ENCODE peak calls at places on chromosomes 5 and 9, in ten cellular contexts. One of them, this sample, is unnamed.

GRCh38 chr9:93266521-93267001 is 82.6 kb downstream of the WNK2 start:
- DNase-seq in heart left ventricle: no peak
- DNase-seq in GM12865: no peak
- DNase-seq in AG04450: no peak
- DNase-seq in sigmoid colon: peak
- DNase-seq in HCT116: no peak
- DNase-seq in OCI-LY7: peak
- DNase-seq in BE2C: no peak
- DNase-seq in choroid plexus epithelial cell: no peak
- DNase-seq in fibroblast of lung: no peak
- DNase-seq in this sample: no peak

GRCh38 chr9:136840140-136840876 is 2.0 kb upstream of the AJM1 start:
- DNase-seq in HCT116: no peak
- DNase-seq in heart left ventricle: no peak
- DNase-seq in OCI-LY7: no peak
- DNase-seq in sigmoid colon: no peak
- DNase-seq in choroid plexus epithelial cell: no peak
- DNase-seq in AG04450: no peak
- DNase-seq in BE2C: peak
- DNase-seq in fibroblast of lung: no peak
- DNase-seq in GM12865: no peak
- DNase-seq in this sample: no peak

GRCh38 chr5:157172408-157172807 is 6.3 kb upstream of the GARIN3 start:
- DNase-seq in GM12865: peak
- DNase-seq in heart left ventricle: no peak
- DNase-seq in BE2C: no peak
- DNase-seq in HCT116: no peak
- DNase-seq in OCI-LY7: peak
- DNase-seq in choroid plexus epithelial cell: no peak
- DNase-seq in sigmoid colon: no peak
- DNase-seq in fibroblast of lung: no peak
- DNase-seq in AG04450: no peak
- DNase-seq in this sample: no peak

GRCh38 chr5:154312571-154312970 is 122.0 kb downstream of the GALNT10 start:
- DNase-seq in AG04450: no peak
- DNase-seq in BE2C: no peak
- DNase-seq in sigmoid colon: no peak
- DNase-seq in HCT116: no peak
- DNase-seq in heart left ventricle: no peak
- DNase-seq in GM12865: no peak
- DNase-seq in choroid plexus epithelial cell: peak
- DNase-seq in fibroblast of lung: peak
- DNase-seq in OCI-LY7: no peak
- DNase-seq in this sample: peak

GRCh38 chr9:86721843-86722705 is 225.2 kb downstream of the GAS1 start:
- DNase-seq in GM12865: no peak
- DNase-seq in OCI-LY7: no peak
- DNase-seq in heart left ventricle: peak
- DNase-seq in AG04450: peak
- DNase-seq in fibroblast of lung: peak
- DNase-seq in sigmoid colon: peak
- DNase-seq in HCT116: no peak
- DNase-seq in choroid plexus epithelial cell: peak
- DNase-seq in BE2C: no peak
- DNase-seq in this sample: peak

GRCh38 chr9:27356446-27356845 is 59.5 kb upstream of the EQTN start:
- DNase-seq in HCT116: no peak
- DNase-seq in fibroblast of lung: no peak
- DNase-seq in choroid plexus epithelial cell: no peak
- DNase-seq in AG04450: no peak
- DNase-seq in BE2C: no peak
- DNase-seq in sigmoid colon: no peak
- DNase-seq in OCI-LY7: no peak
- DNase-seq in GM12865: no peak
- DNase-seq in heart left ventricle: no peak
- DNase-seq in this sample: no peak

GRCh38 chr5:19098434-19098833 is 889.6 kb downstream of the CDH18 start:
- DNase-seq in HCT116: no peak
- DNase-seq in AG04450: no peak
- DNase-seq in BE2C: no peak
- DNase-seq in sigmoid colon: no peak
- DNase-seq in OCI-LY7: no peak
- DNase-seq in GM12865: no peak
- DNase-seq in choroid plexus epithelial cell: no peak
- DNase-seq in fibroblast of lung: no peak
- DNase-seq in heart left ventricle: no peak
- DNase-seq in this sample: no peak

GRCh38 chr9:101561740-101562139 is 28.1 kb downstream of the RNF20 start:
- DNase-seq in AG04450: no peak
- DNase-seq in HCT116: no peak
- DNase-seq in OCI-LY7: no peak
- DNase-seq in sigmoid colon: no peak
- DNase-seq in GM12865: no peak
- DNase-seq in choroid plexus epithelial cell: no peak
- DNase-seq in fibroblast of lung: no peak
- DNase-seq in BE2C: no peak
- DNase-seq in heart left ventricle: no peak
- DNase-seq in this sample: no peak

DNA sequence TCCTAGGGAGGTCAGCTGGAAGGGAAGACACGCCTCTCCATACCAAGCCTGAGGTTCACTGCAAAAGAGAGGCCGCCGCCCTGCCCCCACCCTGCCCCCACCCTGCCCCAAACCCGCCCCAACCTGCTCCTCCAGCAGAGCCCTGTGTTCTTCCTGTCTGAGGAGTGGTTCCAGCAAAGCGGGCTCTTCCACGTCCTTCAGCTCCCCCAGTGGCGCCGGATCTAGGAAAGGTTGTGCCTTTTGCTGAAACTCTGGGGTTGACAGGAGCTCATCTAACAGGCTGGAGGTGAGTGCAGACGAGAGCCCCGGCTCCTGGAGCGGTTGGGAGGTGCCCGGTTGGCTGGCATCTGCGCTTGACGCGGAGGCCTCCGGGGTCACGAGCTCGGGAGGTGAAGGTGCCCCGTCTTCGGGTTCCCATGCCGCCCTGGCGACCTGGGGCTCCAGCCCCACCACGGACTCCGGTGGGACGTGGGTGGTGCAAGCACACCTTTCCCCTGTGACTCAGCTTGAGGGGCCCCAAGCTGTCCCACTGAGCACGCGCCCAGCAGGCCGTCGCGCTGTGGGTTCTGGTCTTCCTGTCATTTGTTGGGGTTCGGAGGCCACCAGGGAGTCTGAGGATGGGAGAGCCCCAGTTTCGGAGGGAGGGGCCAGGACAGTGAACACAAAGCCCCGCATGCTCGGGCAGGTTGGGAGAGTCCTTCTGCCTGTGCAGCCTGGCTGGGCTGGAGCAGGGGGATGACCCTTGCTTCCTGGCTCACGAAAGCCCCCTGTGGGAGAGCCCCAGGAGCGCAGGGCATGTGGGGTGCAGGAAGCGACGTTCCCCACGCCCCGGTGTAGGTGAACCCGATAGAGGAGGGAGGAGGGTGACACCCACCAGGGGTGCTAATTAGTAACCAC is 1467.1 kb downstream of the FOXD4L5 start:
- DNase-seq in sigmoid colon: peak
- DNase-seq in choroid plexus epithelial cell: peak
- DNase-seq in HCT116: no peak
- DNase-seq in fibroblast of lung: peak
- DNase-seq in OCI-LY7: peak
- DNase-seq in heart left ventricle: peak
- DNase-seq in AG04450: no peak
- DNase-seq in BE2C: peak
- DNase-seq in GM12865: peak
- DNase-seq in this sample: no peak
- H3K4me3 ChIP-seq in sigmoid colon: no peak
- H3K4me3 ChIP-seq in choroid plexus epithelial cell: peak
- H3K4me3 ChIP-seq in HCT116: no peak
- H3K4me3 ChIP-seq in fibroblast of lung: no peak
- H3K4me3 ChIP-seq in OCI-LY7: peak
- H3K4me3 ChIP-seq in heart left ventricle: peak
- H3K4me3 ChIP-seq in AG04450: peak
- H3K4me3 ChIP-seq in BE2C: peak
- H3K4me3 ChIP-seq in GM12865: peak
- H3K4me3 ChIP-seq in this sample: peak

GRCh38 chr5:102540251-102540812 is 41.5 kb upstream of the SLCO6A1 start:
- DNase-seq in heart left ventricle: no peak
- DNase-seq in choroid plexus epithelial cell: no peak
- DNase-seq in AG04450: no peak
- DNase-seq in HCT116: no peak
- DNase-seq in GM12865: no peak
- DNase-seq in OCI-LY7: no peak
- DNase-seq in BE2C: no peak
- DNase-seq in fibroblast of lung: peak
- DNase-seq in sigmoid colon: no peak
- DNase-seq in this sample: no peak

GRCh38 chr5:102532126-102532525 is 33.3 kb upstream of the SLCO6A1 start:
- DNase-seq in OCI-LY7: no peak
- DNase-seq in GM12865: no peak
- DNase-seq in choroid plexus epithelial cell: peak
- DNase-seq in fibroblast of lung: peak
- DNase-seq in sigmoid colon: no peak
- DNase-seq in heart left ventricle: peak
- DNase-seq in AG04450: no peak
- DNase-seq in HCT116: no peak
- DNase-seq in BE2C: no peak
- DNase-seq in this sample: peak

GRCh38 chr5:102537011-102537410 is 38.2 kb upstream of the SLCO6A1 start:
- DNase-seq in choroid plexus epithelial cell: no peak
- DNase-seq in BE2C: no peak
- DNase-seq in AG04450: no peak
- DNase-seq in GM12865: no peak
- DNase-seq in sigmoid colon: no peak
- DNase-seq in heart left ventricle: no peak
- DNase-seq in fibroblast of lung: no peak
- DNase-seq in OCI-LY7: no peak
- DNase-seq in HCT116: no peak
- DNase-seq in this sample: no peak

GRCh38 chr5:102539598-102539997 is 40.8 kb upstream of the SLCO6A1 start:
- DNase-seq in sigmoid colon: no peak
- DNase-seq in BE2C: peak
- DNase-seq in heart left ventricle: no peak
- DNase-seq in choroid plexus epithelial cell: peak
- DNase-seq in HCT116: no peak
- DNase-seq in GM12865: no peak
- DNase-seq in OCI-LY7: no peak
- DNase-seq in fibroblast of lung: peak
- DNase-seq in AG04450: no peak
- DNase-seq in this sample: no peak

DNA sequence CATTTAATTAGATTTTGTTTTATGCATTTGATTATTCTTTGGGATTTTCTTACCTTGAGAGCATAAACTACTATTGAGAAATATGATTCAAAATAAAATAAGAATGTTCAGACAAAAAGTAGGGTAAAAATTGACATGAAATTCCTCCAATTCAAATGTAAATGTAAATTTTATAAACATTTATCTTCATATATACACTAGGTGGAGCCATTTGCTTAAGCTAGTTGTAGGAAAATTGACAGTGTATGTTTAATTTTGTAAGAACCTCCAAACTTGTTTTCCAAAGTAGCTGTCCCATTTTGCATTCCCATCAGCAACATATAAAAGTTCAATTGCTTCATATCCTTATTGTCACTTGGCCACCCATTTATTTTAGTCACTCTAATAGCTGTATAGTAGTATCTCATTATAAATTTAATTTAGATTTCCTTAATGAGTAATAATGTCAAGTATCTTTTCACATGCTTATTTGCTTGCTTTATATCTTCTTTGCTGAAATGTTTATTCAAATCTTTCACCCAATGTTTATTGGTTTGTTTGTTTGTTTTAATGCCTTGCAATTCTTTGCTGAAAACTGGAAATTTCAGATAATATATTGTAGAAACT is 37.6 kb upstream of the SLCO6A1 start:
- DNase-seq in sigmoid colon: no peak
- DNase-seq in GM12865: no peak
- DNase-seq in fibroblast of lung: no peak
- DNase-seq in OCI-LY7: no peak
- DNase-seq in BE2C: no peak
- DNase-seq in HCT116: peak
- DNase-seq in AG04450: no peak
- DNase-seq in heart left ventricle: no peak
- DNase-seq in choroid plexus epithelial cell: peak
- DNase-seq in this sample: peak
- TF ChIP-seq CTCF in sigmoid colon: no peak
- TF ChIP-seq CTCF in GM12865: no peak
- TF ChIP-seq CTCF in fibroblast of lung: peak
- TF ChIP-seq CTCF in OCI-LY7: peak
- TF ChIP-seq CTCF in BE2C: peak
- TF ChIP-seq CTCF in HCT116: peak
- TF ChIP-seq CTCF in AG04450: peak
- TF ChIP-seq CTCF in heart left ventricle: peak
- TF ChIP-seq CTCF in choroid plexus epithelial cell: peak
- TF ChIP-seq CTCF in this sample: peak

GRCh38 chr9:108056083-108056804 is 566.7 kb upstream of the KLF4 start:
- DNase-seq in sigmoid colon: no peak
- DNase-seq in fibroblast of lung: peak
- DNase-seq in heart left ventricle: no peak
- DNase-seq in HCT116: no peak
- DNase-seq in OCI-LY7: no peak
- DNase-seq in AG04450: no peak
- DNase-seq in GM12865: no peak
- DNase-seq in BE2C: no peak
- DNase-seq in choroid plexus epithelial cell: peak
- DNase-seq in this sample: peak
- H3K4me3 ChIP-seq in sigmoid colon: no peak
- H3K4me3 ChIP-seq in fibroblast of lung: no peak
- H3K4me3 ChIP-seq in heart left ventricle: no peak
- H3K4me3 ChIP-seq in HCT116: peak
- H3K4me3 ChIP-seq in OCI-LY7: no peak
- H3K4me3 ChIP-seq in AG04450: no peak
- H3K4me3 ChIP-seq in GM12865: no peak
- H3K4me3 ChIP-seq in BE2C: no peak
- H3K4me3 ChIP-seq in choroid plexus epithelial cell: no peak
- H3K4me3 ChIP-seq in this sample: peak

GRCh38 chr5:159976921-159977320 is 32.0 kb upstream of the TTC1 start:
- DNase-seq in fibroblast of lung: no peak
- DNase-seq in AG04450: no peak
- DNase-seq in BE2C: no peak
- DNase-seq in HCT116: no peak
- DNase-seq in OCI-LY7: no peak
- DNase-seq in GM12865: no peak
- DNase-seq in choroid plexus epithelial cell: no peak
- DNase-seq in heart left ventricle: no peak
- DNase-seq in sigmoid colon: no peak
- DNase-seq in this sample: no peak

GRCh38 chr5:159972538-159973362 is 36.2 kb upstream of the TTC1 start:
- DNase-seq in sigmoid colon: no peak
- DNase-seq in GM12865: no peak
- DNase-seq in fibroblast of lung: no peak
- DNase-seq in heart left ventricle: no peak
- DNase-seq in HCT116: no peak
- DNase-seq in BE2C: no peak
- DNase-seq in AG04450: no peak
- DNase-seq in choroid plexus epithelial cell: no peak
- DNase-seq in OCI-LY7: no peak
- DNase-seq in this sample: no peak

GRCh38 chr5:159971931-159972461 is 36.9 kb upstream of the TTC1 start:
- DNase-seq in AG04450: no peak
- DNase-seq in BE2C: no peak
- DNase-seq in choroid plexus epithelial cell: peak
- DNase-seq in HCT116: no peak
- DNase-seq in fibroblast of lung: peak
- DNase-seq in heart left ventricle: no peak
- DNase-seq in GM12865: no peak
- DNase-seq in OCI-LY7: no peak
- DNase-seq in sigmoid colon: no peak
- DNase-seq in this sample: no peak

GRCh38 chr5:159978358-159978757 is 30.6 kb upstream of the TTC1 start:
- DNase-seq in fibroblast of lung: no peak
- DNase-seq in heart left ventricle: no peak
- DNase-seq in OCI-LY7: no peak
- DNase-seq in GM12865: no peak
- DNase-seq in sigmoid colon: no peak
- DNase-seq in HCT116: no peak
- DNase-seq in BE2C: no peak
- DNase-seq in AG04450: no peak
- DNase-seq in choroid plexus epithelial cell: no peak
- DNase-seq in this sample: no peak

GRCh38 chr5:159975462-159976019 is 33.4 kb upstream of the TTC1 start:
- DNase-seq in sigmoid colon: no peak
- DNase-seq in AG04450: peak
- DNase-seq in GM12865: no peak
- DNase-seq in OCI-LY7: no peak
- DNase-seq in heart left ventricle: peak
- DNase-seq in BE2C: no peak
- DNase-seq in choroid plexus epithelial cell: peak
- DNase-seq in fibroblast of lung: peak
- DNase-seq in HCT116: peak
- DNase-seq in this sample: peak
- TF ChIP-seq CTCF in sigmoid colon: no peak
- TF ChIP-seq CTCF in AG04450: peak
- TF ChIP-seq CTCF in GM12865: no peak
- TF ChIP-seq CTCF in OCI-LY7: no peak
- TF ChIP-seq CTCF in heart left ventricle: peak
- TF ChIP-seq CTCF in BE2C: peak
- TF ChIP-seq CTCF in choroid plexus epithelial cell: peak
- TF ChIP-seq CTCF in fibroblast of lung: peak
- TF ChIP-seq CTCF in HCT116: no peak
- TF ChIP-seq CTCF in this sample: peak

This sample was measured in fibroblast of pulmonary artery.